ENCODE peak calls at places on chromosomes 11 and 22, in five cellular contexts. W is gastrocnemius medialis, I is NCI-H69, A is dorsolateral prefrontal cortex, Q is tibial artery. M is an unnamed sample.

GRCh38 chr11:40376346-40376745 is 1083.1 kb downstream of the LRRC4C start:
- DNase-seq in W (no peak), I (no peak), A (no peak), Q (no peak), M (no peak)

GRCh38 chr11:22304337-22304961 is 33.7 kb upstream of the SLC17A6 start:
- DNase-seq in W (no peak), I (peak; percentile 74), A (no peak), Q (no peak), M (no peak)

GRCh38 chr22:27194096-27194748 is 536.8 kb downstream of the MIAT start:
- DNase-seq in W (no peak), I (no peak), A (no peak), Q (no peak), M (no peak)

GRCh38 chr22:36311386-36312085 is 58.6 kb downstream of the APOL1 start:
- DNase-seq in W (no peak), I (no peak), A (no peak), Q (no peak), M (no peak)

GRCh38 chr11:77091146-77091940 is 11.3 kb upstream of the OMP start:
- DNase-seq in W (peak; percentile 62), I (peak; percentile 91), A (peak; percentile 84), Q (peak; percentile 86), M (peak; percentile 78)

GRCh38 chr11:1116104-1116503 is 41.4 kb downstream of the MUC2 start:
- DNase-seq in W (no peak), I (no peak), A (no peak), Q (no peak), M (peak; percentile 62)

GRCh38 chr22:30822216-30823014 is 127.7 kb downstream of the OSBP2 start:
- DNase-seq in W (no peak), I (peak; percentile 52), A (no peak), Q (no peak), M (peak; percentile 72)

GRCh38 chr11:73229321-73230275 is 11.5 kb downstream of the P2RY2 start:
- DNase-seq in W (peak; percentile 13), I (no peak), A (peak; percentile 13), Q (no peak), M (no peak)

GRCh38 chr11:15665368-15665871 is 550.7 kb downstream of the INSC start:
- DNase-seq in W (no peak), I (no peak), A (no peak), Q (no peak), M (no peak)

GRCh38 chr11:6587360-6587953 is 16.0 kb downstream of the RRP8 start:
- DNase-seq in W (peak; percentile 44), I (peak; percentile 7), A (peak; percentile 53), Q (no peak), M (no peak)

GRCh38 chr22:39661842-39662676 is 91.5 kb downstream of the CACNA1I start:
- DNase-seq in W (no peak), I (peak; percentile 60), A (no peak), Q (no peak), M (peak; percentile 21)

GRCh38 chr11:1238767-1239595 is 16.1 kb downstream of the MUC5B start:
- DNase-seq in W (no peak), I (no peak), A (no peak), Q (no peak), M (no peak)

GRCh38 chr11:69024509-69024908 is 11.5 kb upstream of the MRGPRF start:
- DNase-seq in W (no peak), I (no peak), A (no peak), Q (no peak), M (no peak)

GRCh38 chr11:13354335-13354734 is 76.7 kb downstream of the BMAL1 start:
- DNase-seq in W (no peak), I (peak; percentile 25), A (no peak), Q (no peak), M (no peak)

GRCh38 chr11:122342089-122342749 is 226.2 kb upstream of the BLID start:
- DNase-seq in W (no peak), I (no peak), A (no peak), Q (no peak), M (no peak)

GRCh38 chr11:111531156-111531555 is 9.4 kb upstream of the LAYN start:
- DNase-seq in W (no peak), I (no peak), A (no peak), Q (no peak), M (no peak)

GRCh38 chr22:16601437-16602223 is 9.0 kb upstream of the CCT8L2 start:
- DNase-seq in W (no peak), I (no peak), A (no peak), Q (no peak), M (no peak)

GRCh38 chr11:17221968-17222367 is 14.2 kb upstream of the PIK3C2A start:
- DNase-seq in W (no peak), I (no peak), A (no peak), Q (no peak), M (no peak)

GRCh38 chr11:76642341-76642740 is 28.2 kb downstream of the LRRC32 start:
- DNase-seq in W (no peak), I (peak; percentile 79), A (no peak), Q (no peak), M (no peak)

GRCh38 chr11:129278586-129279319 is 86.6 kb upstream of the ARHGAP32 start:
- DNase-seq in W (no peak), I (peak; percentile 71), A (no peak), Q (no peak), M (no peak)

GRCh38 chr11:1890856-1891830 is 552 bp downstream of the PRR33 start:
- DNase-seq in W (peak; percentile 85), I (no peak), A (no peak), Q (no peak), M (no peak)

GRCh38 chr22:29116397-29117123 is 43.7 kb downstream of the KREMEN1 start:
- DNase-seq in W (no peak), I (peak; percentile 85), A (no peak), Q (no peak), M (no peak)

GRCh38 chr22:48639896-48640732 is 1187.6 kb downstream of the BRD1 start:
- DNase-seq in W (no peak), I (peak; percentile 93), A (no peak), Q (no peak), M (no peak)

GRCh38 chr11:77127969-77128691 is at the start of gene MYO7A:
- DNase-seq in W (no peak), I (peak; percentile 96), A (peak; percentile 65), Q (peak; percentile 53), M (no peak)

GRCh38 chr11:1281974-1282365 is 27.5 kb downstream of the TOLLIP start:
- DNase-seq in W (no peak), I (no peak), A (no peak), Q (no peak), M (no peak)

GRCh38 chr22:39593061-39593930 is 22.7 kb downstream of the CACNA1I start:
- DNase-seq in W (no peak), I (peak; percentile 38), A (no peak), Q (no peak), M (no peak)

GRCh38 chr11:133919330-133920108 is 37.2 kb downstream of the IGSF9B start:
- DNase-seq in W (no peak), I (no peak), A (no peak), Q (no peak), M (no peak)

GRCh38 chr22:17969732-17970131 is 54.6 kb downstream of the MICAL3 start:
- DNase-seq in W (no peak), I (no peak), A (no peak), Q (no peak), M (no peak)

M was measured in lower leg skin.